ENCODE peak calls at places on chromosomes 12 and 14, in four cellular contexts. One of them, this sample, is unnamed. For H3K27me3, the result is how much of the 10 kb centered on the place peaks cover.

GRCh38 chr14:62443796-62444195 is 601.5 kb downstream of the KCNH5 start:
- DNase-seq in GM23248: no peak
- DNase-seq in GM12878: no peak
- DNase-seq in fibroblast of lung: peak
- DNase-seq in this sample: no peak

GRCh38 chr14:37587881-37588666 is 7.0 kb downstream of the FOXA1 start:
- DNase-seq in GM12878: no peak
- DNase-seq in GM23248: peak
- DNase-seq in fibroblast of lung: no peak
- DNase-seq in this sample: no peak

GRCh38 chr12:60391791-60392190 is 796.0 kb downstream of the SLC16A7 start:
- DNase-seq in GM23248: no peak
- DNase-seq in fibroblast of lung: no peak
- DNase-seq in GM12878: no peak
- DNase-seq in this sample: no peak

GRCh38 chr14:79708991-79709390 is 502.3 kb downstream of the DIO2 start:
- DNase-seq in GM12878: no peak
- DNase-seq in GM23248: no peak
- DNase-seq in fibroblast of lung: peak
- DNase-seq in this sample: no peak

GRCh38 chr12:27319394-27319793 is 13.2 kb upstream of the BMAL2 start:
- DNase-seq in fibroblast of lung: peak
- DNase-seq in GM12878: no peak
- DNase-seq in GM23248: peak
- DNase-seq in this sample: no peak

GRCh38 chr12:43891856-43892574 is 56.1 kb downstream of the TMEM117 start:
- DNase-seq in fibroblast of lung: no peak
- DNase-seq in GM12878: no peak
- DNase-seq in GM23248: no peak
- DNase-seq in this sample: no peak

GRCh38 chr12:91778091-91778819 is 367.4 kb downstream of the BTG1 start:
- DNase-seq in GM12878: peak
- DNase-seq in fibroblast of lung: peak
- DNase-seq in GM23248: peak
- DNase-seq in this sample: no peak

GRCh38 chr14:95061317-95062093 is 95.8 kb downstream of the DICER1 start:
- DNase-seq in fibroblast of lung: no peak
- DNase-seq in GM23248: no peak
- DNase-seq in GM12878: no peak
- DNase-seq in this sample: no peak

GRCh38 chr12:20917819-20918218 is 107.3 kb downstream of the SLCO1B3 start:
- DNase-seq in GM12878: no peak
- DNase-seq in GM23248: no peak
- DNase-seq in fibroblast of lung: no peak
- DNase-seq in this sample: no peak

GRCh38 chr14:99754141-99755067 is 38.8 kb upstream of the EML1 start:
- DNase-seq in GM12878: no peak
- DNase-seq in GM23248: peak
- DNase-seq in fibroblast of lung: peak
- DNase-seq in this sample: no peak

GRCh38 chr12:82818276-82819035 is 131.8 kb downstream of the TMTC2 start:
- DNase-seq in GM12878: no peak
- DNase-seq in GM23248: peak
- DNase-seq in fibroblast of lung: peak
- DNase-seq in this sample: no peak

GRCh38 chr14:72443991-72444431 is 449.9 kb downstream of the DPF3 start:
- DNase-seq in GM23248: no peak
- DNase-seq in GM12878: peak
- DNase-seq in fibroblast of lung: peak
- DNase-seq in this sample: no peak

GRCh38 chr14:30621354-30621953 is 665 bp upstream of the SCFD1 start:
- DNase-seq in GM12878: no peak
- DNase-seq in fibroblast of lung: peak
- DNase-seq in GM23248: peak
- DNase-seq in this sample: no peak

DNA sequence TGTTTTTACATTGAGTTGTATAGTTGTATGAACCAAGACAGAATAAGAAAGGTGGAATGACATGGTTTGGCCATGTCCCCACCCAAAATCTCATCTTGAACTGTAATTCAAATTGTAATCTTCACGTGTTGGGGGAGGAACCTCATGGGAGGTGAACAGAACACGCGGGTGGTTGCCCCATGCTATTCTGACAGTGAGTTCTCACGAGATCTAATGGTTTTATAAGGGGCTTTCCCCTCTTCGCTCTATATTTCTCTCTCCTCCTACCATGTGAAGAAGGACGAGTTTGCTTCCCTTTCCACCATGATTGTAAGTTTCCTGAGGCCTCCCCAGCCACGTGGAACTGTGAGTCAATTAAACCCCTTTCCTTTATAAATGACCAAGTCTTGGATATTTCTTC is 25.3 kb downstream of the DDHD1 start:
- DNase-seq in GM23248: no peak
- DNase-seq in fibroblast of lung: no peak
- DNase-seq in GM12878: no peak
- DNase-seq in this sample: no peak
- H3K4me3 ChIP-seq in GM23248: no peak
- H3K4me3 ChIP-seq in fibroblast of lung: no peak
- H3K4me3 ChIP-seq in GM12878: no peak
- H3K4me3 ChIP-seq in this sample: no peak

DNA sequence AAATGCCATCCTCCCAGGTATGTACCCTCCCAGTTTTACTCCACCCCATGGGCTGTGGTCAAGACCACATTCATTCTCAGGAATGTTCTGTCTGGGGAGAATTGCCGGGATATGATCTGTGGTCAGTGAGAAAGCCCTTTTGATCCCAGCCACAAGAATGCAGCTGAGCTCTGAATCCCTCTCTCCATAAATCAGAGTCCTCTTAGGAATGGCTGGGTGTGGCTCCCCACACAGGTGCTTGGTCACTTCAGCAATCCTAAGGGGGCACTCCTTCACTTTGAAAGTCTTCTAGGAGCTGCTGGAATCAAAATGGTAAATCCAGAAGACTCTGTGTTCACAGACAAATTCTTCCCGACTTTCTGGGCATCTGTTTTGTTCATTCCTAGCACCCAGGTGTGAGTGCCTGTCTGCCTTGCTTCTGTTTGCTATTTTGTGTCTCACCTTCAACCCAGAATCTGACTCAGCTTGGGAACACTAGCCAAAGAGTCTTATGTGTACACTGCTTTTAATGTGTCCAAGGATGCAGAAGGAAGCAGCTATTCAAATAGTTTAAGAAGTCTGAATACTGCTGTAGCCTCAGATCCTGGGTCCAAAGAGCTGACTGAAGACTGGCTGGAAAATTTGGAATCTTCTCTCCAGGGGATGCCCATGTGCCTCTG is 144.6 kb upstream of the CDKN3 start:
- DNase-seq in GM12878: no peak
- DNase-seq in GM23248: peak
- DNase-seq in fibroblast of lung: peak
- DNase-seq in this sample: no peak
- H3K27ac ChIP-seq in GM12878: no peak
- H3K27ac ChIP-seq in GM23248: no peak
- H3K27ac ChIP-seq in fibroblast of lung: no peak
- H3K27ac ChIP-seq in this sample: no peak

GRCh38 chr12:129902371-129903091 is 1.3 kb downstream of the TMEM132D start:
- DNase-seq in fibroblast of lung: no peak
- DNase-seq in GM12878: no peak
- DNase-seq in GM23248: no peak
- DNase-seq in this sample: no peak

GRCh38 chr12:129903956-129904769 is at the start of gene TMEM132D:
- DNase-seq in fibroblast of lung: peak
- DNase-seq in GM12878: no peak
- DNase-seq in GM23248: no peak
- DNase-seq in this sample: no peak

GRCh38 chr12:129900306-129900705 is 3.5 kb downstream of the TMEM132D start:
- DNase-seq in GM23248: no peak
- DNase-seq in GM12878: no peak
- DNase-seq in fibroblast of lung: no peak
- DNase-seq in this sample: no peak

GRCh38 chr12:129901256-129901655 is 2.6 kb downstream of the TMEM132D start:
- DNase-seq in GM23248: peak
- DNase-seq in fibroblast of lung: peak
- DNase-seq in GM12878: no peak
- DNase-seq in this sample: no peak

GRCh38 chr12:129903092-129903945 is 506 bp downstream of the TMEM132D start:
- DNase-seq in GM23248: no peak
- DNase-seq in fibroblast of lung: peak
- DNase-seq in GM12878: no peak
- DNase-seq in this sample: no peak
- H3K27me3 ChIP-seq in GM23248: under half
- H3K27me3 ChIP-seq in fibroblast of lung: under half
- H3K27me3 ChIP-seq in GM12878: under half
- H3K27me3 ChIP-seq in this sample: under half

GRCh38 chr12:105617141-105617540 is 286.6 kb downstream of the C12orf75 start:
- DNase-seq in GM12878: no peak
- DNase-seq in fibroblast of lung: peak
- DNase-seq in GM23248: no peak
- DNase-seq in this sample: no peak

GRCh38 chr12:105613269-105613668 is 282.8 kb downstream of the C12orf75 start:
- DNase-seq in GM23248: no peak
- DNase-seq in GM12878: no peak
- DNase-seq in fibroblast of lung: no peak
- DNase-seq in this sample: no peak

GRCh38 chr12:105611340-105611739 is 280.8 kb downstream of the C12orf75 start:
- DNase-seq in GM12878: no peak
- DNase-seq in fibroblast of lung: no peak
- DNase-seq in GM23248: no peak
- DNase-seq in this sample: no peak
- H3K4me3 ChIP-seq in GM12878: no peak
- H3K4me3 ChIP-seq in fibroblast of lung: no peak
- H3K4me3 ChIP-seq in GM23248: no peak
- H3K4me3 ChIP-seq in this sample: no peak

DNA sequence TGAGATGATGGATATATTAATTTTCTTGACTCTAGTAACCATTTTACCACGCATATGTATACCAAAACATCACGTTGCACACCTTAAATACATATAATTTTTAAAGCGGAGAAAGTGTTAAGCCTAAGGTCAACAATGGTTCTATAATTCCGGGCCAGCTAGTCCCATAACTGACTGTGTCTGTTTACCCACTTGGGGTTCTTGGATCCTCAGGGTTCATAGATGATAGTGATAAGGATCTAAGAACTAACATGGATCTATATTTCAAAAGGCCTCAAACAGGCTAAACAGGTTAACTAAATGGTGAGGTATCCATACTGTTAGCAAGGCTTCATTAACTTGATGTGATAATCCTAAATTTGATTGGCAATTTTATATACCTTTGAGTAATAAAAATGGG is 9.8 kb downstream of the SLC38A1 start:
- DNase-seq in fibroblast of lung: no peak
- DNase-seq in GM23248: no peak
- DNase-seq in GM12878: no peak
- DNase-seq in this sample: no peak
- H3K27ac ChIP-seq in fibroblast of lung: no peak
- H3K27ac ChIP-seq in GM23248: no peak
- H3K27ac ChIP-seq in GM12878: no peak
- H3K27ac ChIP-seq in this sample: no peak

GRCh38 chr12:123972448-123973401 is at the start of the genes CCDC92 and ZNF664:
- DNase-seq in fibroblast of lung: peak
- DNase-seq in GM23248: peak
- DNase-seq in GM12878: peak
- DNase-seq in this sample: peak
- H3K27me3 ChIP-seq in fibroblast of lung: under half
- H3K27me3 ChIP-seq in GM23248: under half
- H3K27me3 ChIP-seq in GM12878: under half
- H3K27me3 ChIP-seq in this sample: under half

GRCh38 chr12:4171742-4172141 is 101.8 kb upstream of the CCND2 start:
- DNase-seq in GM12878: no peak
- DNase-seq in GM23248: no peak
- DNase-seq in fibroblast of lung: no peak
- DNase-seq in this sample: no peak

GRCh38 chr12:4168041-4168440 is 105.5 kb upstream of the CCND2 start:
- DNase-seq in GM12878: no peak
- DNase-seq in fibroblast of lung: no peak
- DNase-seq in GM23248: no peak
- DNase-seq in this sample: no peak

GRCh38 chr12:4169959-4170358 is 103.6 kb upstream of the CCND2 start:
- DNase-seq in GM23248: no peak
- DNase-seq in fibroblast of lung: no peak
- DNase-seq in GM12878: no peak
- DNase-seq in this sample: no peak

GRCh38 chr12:4172999-4173398 is 100.6 kb upstream of the CCND2 start:
- DNase-seq in GM23248: peak
- DNase-seq in GM12878: no peak
- DNase-seq in fibroblast of lung: peak
- DNase-seq in this sample: no peak

DNA sequence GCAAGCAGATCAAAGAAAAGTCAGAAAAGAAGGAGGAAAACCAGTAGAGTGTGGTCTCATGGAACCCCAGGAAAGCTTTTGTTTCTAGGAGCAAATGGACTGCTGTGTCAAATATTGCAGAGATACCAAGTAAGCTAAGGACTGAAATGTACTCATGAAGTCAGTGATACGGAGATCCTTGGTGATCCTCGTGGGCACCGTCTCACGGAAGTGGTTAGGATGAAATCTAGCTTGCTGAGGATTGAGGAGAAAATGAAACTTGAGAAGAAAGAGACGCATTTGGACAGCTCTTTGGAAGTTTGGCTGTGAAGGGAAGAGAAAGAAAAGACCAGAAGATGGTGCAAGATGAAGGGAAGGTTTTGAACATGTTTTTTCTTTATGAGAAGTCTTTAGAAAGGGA is 104.0 kb upstream of the CCND2 start:
- DNase-seq in fibroblast of lung: no peak
- DNase-seq in GM12878: no peak
- DNase-seq in GM23248: no peak
- DNase-seq in this sample: no peak
- H3K4me3 ChIP-seq in fibroblast of lung: no peak
- H3K4me3 ChIP-seq in GM12878: no peak
- H3K4me3 ChIP-seq in GM23248: no peak
- H3K4me3 ChIP-seq in this sample: no peak

DNA sequence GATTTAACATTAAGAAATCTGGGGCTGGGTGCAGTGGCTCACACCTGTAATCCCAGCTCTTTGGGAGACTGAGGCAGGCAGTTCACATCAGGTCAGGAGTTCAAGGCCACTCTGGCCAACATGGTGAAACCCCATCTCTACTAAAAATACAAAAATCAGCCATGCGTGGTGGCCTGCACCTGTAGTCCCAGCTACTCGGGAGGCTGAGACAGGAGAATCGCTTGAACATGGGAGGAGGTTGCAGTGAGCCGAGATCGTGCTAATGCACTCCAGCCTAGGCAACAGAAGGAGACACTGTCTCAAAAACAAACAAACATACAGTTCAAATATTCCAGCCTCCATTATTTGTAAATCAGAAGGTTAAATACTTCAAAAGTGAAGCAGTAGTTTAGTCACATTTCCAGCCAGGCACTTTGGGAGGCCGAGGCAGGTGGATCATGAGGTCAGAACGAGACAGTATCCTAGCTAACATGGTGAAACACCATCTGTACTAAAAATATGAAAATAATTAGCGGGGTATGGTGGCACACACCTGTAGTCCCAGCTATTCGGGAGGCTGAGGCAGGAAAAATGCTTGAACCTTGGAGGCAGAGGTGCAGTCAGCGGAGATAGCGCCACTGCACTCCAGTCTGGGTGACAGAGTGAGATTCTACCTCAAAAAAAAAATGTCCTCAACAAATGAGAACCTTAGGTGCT is 30.3 kb downstream of the HNRNPC start:
- DNase-seq in GM12878: no peak
- DNase-seq in GM23248: no peak
- DNase-seq in fibroblast of lung: no peak
- DNase-seq in this sample: no peak
- H3K27ac ChIP-seq in GM12878: no peak
- H3K27ac ChIP-seq in GM23248: no peak
- H3K27ac ChIP-seq in fibroblast of lung: no peak
- H3K27ac ChIP-seq in this sample: no peak

This sample was measured in effector memory CD4-positive, alpha-beta T cell.